ENCODE peak calls at places on chromosomes 3 and 15, in ten cellular contexts. C, J, Z, Q, U, M, N, G, D and O are unnamed samples.

GRCh38 chr3:20905210-20905805 is 719.3 kb upstream of the SGO1 start:
- DNase-seq in C (peak), J (no peak), Z (no peak), Q (no peak), U (no peak), M (no peak), N (no peak), G (no peak), D (no peak), O (no peak)

GRCh38 chr3:119380697-119381096 is 82.7 kb downstream of the TMEM39A start:
- DNase-seq in C (no peak), J (no peak), Z (no peak), Q (no peak), U (no peak), M (no peak), N (no peak), G (no peak), D (no peak), O (peak)

GRCh38 chr3:12197475-12197874 is 38.8 kb upstream of the TIMP4 start:
- DNase-seq in C (no peak), J (no peak), Z (no peak), Q (no peak), U (no peak), M (no peak), N (no peak), G (no peak), D (no peak), O (no peak)

GRCh38 chr3:50605901-50606326 is 5.7 kb downstream of the CISH start:
- DNase-seq in C (no peak), J (no peak), Z (no peak), Q (no peak), U (no peak), M (no peak), N (no peak), G (peak), D (no peak), O (no peak)

GRCh38 chr15:38481113-38481512 is 27.2 kb downstream of the FAM98B start:
- DNase-seq in C (no peak), J (no peak), Z (no peak), Q (no peak), U (no peak), M (no peak), N (no peak), G (no peak), D (no peak), O (no peak)

GRCh38 chr15:62931650-62932049 is 110.9 kb upstream of the TPM1 start:
- DNase-seq in C (no peak), J (no peak), Z (no peak), Q (no peak), U (no peak), M (no peak), N (no peak), G (no peak), D (no peak), O (no peak)

GRCh38 chr15:51336011-51336410 is 2.4 kb downstream of the CYP19A1 start:
- DNase-seq in C (no peak), J (no peak), Z (no peak), Q (no peak), U (no peak), M (no peak), N (no peak), G (no peak), D (no peak), O (no peak)

GRCh38 chr15:67010898-67011619 is 54.3 kb upstream of the SMAD3 start:
- DNase-seq in C (no peak), J (no peak), Z (no peak), Q (peak), U (no peak), M (no peak), N (no peak), G (no peak), D (no peak), O (no peak)

GRCh38 chr3:175066617-175067415 is 207.7 kb downstream of the NAALADL2 start:
- DNase-seq in C (no peak), J (no peak), Z (no peak), Q (no peak), U (no peak), M (no peak), N (no peak), G (no peak), D (no peak), O (no peak)

GRCh38 chr15:55992769-55993110 is 672 bp downstream of the NEDD4 start:
- DNase-seq in C (no peak), J (no peak), Z (no peak), Q (no peak), U (no peak), M (no peak), N (no peak), G (no peak), D (no peak), O (no peak)

GRCh38 chr15:43102181-43102580 is 3.7 kb downstream of the UBR1 start:
- DNase-seq in C (no peak), J (no peak), Z (no peak), Q (no peak), U (no peak), M (no peak), N (no peak), G (no peak), D (no peak), O (no peak)

GRCh38 chr3:119555309-119555735 is 4.1 kb downstream of the CD80 start:
- DNase-seq in C (no peak), J (no peak), Z (no peak), Q (no peak), U (no peak), M (peak), N (no peak), G (no peak), D (no peak), O (no peak)

GRCh38 chr3:123186695-123187094 is 15.0 kb upstream of the SEC22A start:
- DNase-seq in C (no peak), J (no peak), Z (no peak), Q (no peak), U (no peak), M (no peak), N (no peak), G (no peak), D (no peak), O (no peak)

GRCh38 chr3:117788086-117788485 is 1078.5 kb downstream of the TUSC7 start:
- DNase-seq in C (no peak), J (peak), Z (no peak), Q (peak), U (no peak), M (no peak), N (no peak), G (no peak), D (peak), O (no peak)

GRCh38 chr15:43509002-43509922 is 8.1 kb upstream of the MAP1A start:
- DNase-seq in C (peak), J (no peak), Z (no peak), Q (peak), U (no peak), M (no peak), N (no peak), G (no peak), D (no peak), O (no peak)

GRCh38 chr15:99970891-99971330 is 237.7 kb upstream of the LYSMD4 start:
- DNase-seq in C (no peak), J (no peak), Z (no peak), Q (no peak), U (no peak), M (no peak), N (no peak), G (no peak), D (no peak), O (no peak)

GRCh38 chr15:58690703-58691102 is 58.8 kb downstream of the ADAM10 start:
- DNase-seq in C (peak), J (no peak), Z (no peak), Q (no peak), U (no peak), M (no peak), N (no peak), G (no peak), D (no peak), O (no peak)

GRCh38 chr3:128702391-128702790 is 23.6 kb upstream of the RAB7A start:
- DNase-seq in C (no peak), J (no peak), Z (no peak), Q (no peak), U (no peak), M (no peak), N (no peak), G (no peak), D (no peak), O (no peak)

GRCh38 chr3:45607790-45608189 is 13.2 kb downstream of the LIMD1 start:
- DNase-seq in C (no peak), J (no peak), Z (no peak), Q (no peak), U (no peak), M (no peak), N (no peak), G (no peak), D (no peak), O (no peak)

GRCh38 chr3:150227839-150228238 is 180.3 kb upstream of the TSC22D2 start:
- DNase-seq in C (peak), J (no peak), Z (peak), Q (peak), U (no peak), M (no peak), N (peak), G (peak), D (no peak), O (peak)

GRCh38 chr3:127462111-127462655 is 128.3 kb downstream of the TPRA1 start:
- DNase-seq in C (no peak), J (no peak), Z (no peak), Q (no peak), U (no peak), M (no peak), N (no peak), G (no peak), D (no peak), O (no peak)

GRCh38 chr15:95853350-95853749 is 477.1 kb upstream of the NR2F2 start:
- DNase-seq in C (no peak), J (no peak), Z (no peak), Q (no peak), U (no peak), M (no peak), N (no peak), G (no peak), D (no peak), O (no peak)

GRCh38 chr3:135991621-135992020 is 26.1 kb downstream of the PPP2R3A start:
- DNase-seq in C (peak), J (no peak), Z (no peak), Q (no peak), U (no peak), M (no peak), N (no peak), G (no peak), D (no peak), O (no peak)

GRCh38 chr15:82571722-82572222 is 31.5 kb upstream of the RPS17 start:
- DNase-seq in C (no peak), J (no peak), Z (peak), Q (peak), U (no peak), M (no peak), N (no peak), G (no peak), D (peak), O (no peak)

GRCh38 chr15:92845109-92845508 is 55.0 kb upstream of the CHD2 start:
- DNase-seq in C (peak), J (no peak), Z (no peak), Q (no peak), U (no peak), M (no peak), N (no peak), G (no peak), D (peak), O (no peak)

GRCh38 chr15:66212471-66212870 is 41.1 kb downstream of the MEGF11 start:
- DNase-seq in C (no peak), J (no peak), Z (no peak), Q (no peak), U (no peak), M (no peak), N (no peak), G (no peak), D (no peak), O (no peak)

GRCh38 chr3:111714305-111714704 is 119.2 kb upstream of the ZBED2 start:
- DNase-seq in C (peak), J (peak), Z (no peak), Q (peak), U (no peak), M (no peak), N (no peak), G (no peak), D (no peak), O (no peak)